ENCODE peak calls at places on chromosomes 7 and 10, in six cellular contexts. R is AG08396; G is activated T-cell treated with anti-CD3 and anti-CD28 coated beads, Interleukin-2, amount 50 U/mL, for 1 hour; Q is BJ; A is esophagus squamous epithelium; Y is GM19239. X is an unnamed sample.

GRCh38 chr10:4319870-4320367 is 506.1 kb upstream of the AKR1E2 start:
- DNase-seq in R (no peak), G (no peak), Q (no peak), A (no peak), Y (no peak), X (no peak)

GRCh38 chr7:149067869-149068268 is 22.6 kb downstream of the ZNF786 start:
- DNase-seq in R (no peak), G (no peak), Q (no peak), A (no peak), Y (no peak), X (no peak)

GRCh38 chr7:1555046-1555812 is 776 bp downstream of the TMEM184A start:
- DNase-seq in R (peak; percentile 93), G (no peak), Q (peak; percentile 65), A (no peak), Y (no peak), X (no peak)

GRCh38 chr7:2405201-2405600 is 1.8 kb downstream of the CHST12 start:
- DNase-seq in R (no peak), G (no peak), Q (no peak), A (no peak), Y (no peak), X (no peak)

GRCh38 chr7:65731562-65732035 is 141.3 kb upstream of the VKORC1L1 start:
- DNase-seq in R (no peak), G (peak; percentile 22), Q (no peak), A (no peak), Y (no peak), X (no peak)

GRCh38 chr10:97601268-97602215 is 12.0 kb downstream of the C10orf62 start:
- DNase-seq in R (no peak), G (no peak), Q (no peak), A (no peak), Y (no peak), X (no peak)

GRCh38 chr10:121442086-121442485 is 156.2 kb downstream of the FGFR2 start:
- DNase-seq in R (no peak), G (no peak), Q (no peak), A (no peak), Y (no peak), X (no peak)

GRCh38 chr10:81135851-81136250 is 598.1 kb downstream of the SH2D4B start:
- DNase-seq in R (no peak), G (no peak), Q (no peak), A (no peak), Y (no peak), X (no peak)

GRCh38 chr7:77696643-77697534 is 630 bp downstream of the RSBN1L start:
- DNase-seq in R (peak; percentile 38), G (peak; percentile 73), Q (no peak), A (no peak), Y (no peak), X (peak; percentile 39)

GRCh38 chr10:69929575-69929974 is 123.1 kb upstream of the MACROH2A2 start:
- DNase-seq in R (no peak), G (no peak), Q (no peak), A (no peak), Y (no peak), X (no peak)

GRCh38 chr10:124093076-124093773 is at the start of gene CHST15:
- DNase-seq in R (peak; percentile 85), G (peak; percentile 19), Q (no peak), A (no peak), Y (peak; percentile 36), X (peak; percentile 60)

GRCh38 chr10:72027498-72027897 is 60.9 kb downstream of the SPOCK2 start:
- DNase-seq in R (no peak), G (no peak), Q (no peak), A (no peak), Y (no peak), X (no peak)

GRCh38 chr10:12432402-12433189 is 83.2 kb downstream of the CAMK1D start:
- DNase-seq in R (no peak), G (no peak), Q (no peak), A (no peak), Y (no peak), X (no peak)

GRCh38 chr7:122975341-122975740 is 20.2 kb downstream of the TAS2R16 start:
- DNase-seq in R (no peak), G (no peak), Q (no peak), A (no peak), Y (no peak), X (no peak)

GRCh38 chr10:126463306-126463705 is 75.0 kb upstream of the ADAM12 start:
- DNase-seq in R (no peak), G (no peak), Q (no peak), A (no peak), Y (no peak), X (no peak)

GRCh38 chr10:128835361-128835760 is 631.7 kb upstream of the MGMT start:
- DNase-seq in R (no peak), G (no peak), Q (no peak), A (no peak), Y (no peak), X (no peak)

GRCh38 chr7:118492466-118492865 is 268.0 kb downstream of the ANKRD7 start:
- DNase-seq in R (no peak), G (no peak), Q (no peak), A (no peak), Y (no peak), X (no peak)

GRCh38 chr10:34178756-34179155 is 636.3 kb downstream of the PARD3 start:
- DNase-seq in R (no peak), G (no peak), Q (no peak), A (no peak), Y (no peak), X (no peak)

GRCh38 chr10:120729508-120729907 is 121.7 kb upstream of the WDR11 start:
- DNase-seq in R (no peak), G (no peak), Q (no peak), A (no peak), Y (no peak), X (no peak)

GRCh38 chr10:66931949-66932343 is 6.1 kb downstream of the LRRTM3 start:
- DNase-seq in R (no peak), G (no peak), Q (no peak), A (no peak), Y (no peak), X (no peak)

GRCh38 chr10:58028597-58029366 is 238.9 kb downstream of the IPMK start:
- DNase-seq in R (peak; percentile 59), G (no peak), Q (peak; percentile 81), A (no peak), Y (no peak), X (no peak)

GRCh38 chr7:116736927-116737715 is 65.1 kb downstream of the MET start:
- DNase-seq in R (no peak), G (no peak), Q (no peak), A (no peak), Y (no peak), X (no peak)

GRCh38 chr7:106774768-106775551 is 90.1 kb upstream of the PIK3CG start:
- DNase-seq in R (no peak), G (no peak), Q (no peak), A (no peak), Y (no peak), X (no peak)

GRCh38 chr10:78963074-78964034 is 105.4 kb upstream of the ZMIZ1 start:
- DNase-seq in R (no peak), G (no peak), Q (no peak), A (no peak), Y (no peak), X (no peak)

GRCh38 chr7:100247152-100247757 is 27.5 kb downstream of the PVRIG start:
- DNase-seq in R (peak; percentile 75), G (no peak), Q (no peak), A (no peak), Y (no peak), X (no peak)

GRCh38 chr10:91709394-91709798 is 76.5 kb upstream of the PPP1R3C start:
- DNase-seq in R (no peak), G (no peak), Q (no peak), A (no peak), Y (no peak), X (no peak)

GRCh38 chr10:22624289-22624738 is 90.1 kb downstream of the PIP4K2A start:
- DNase-seq in R (peak; percentile 28), G (no peak), Q (peak; percentile 68), A (no peak), Y (no peak), X (no peak)

GRCh38 chr10:125217986-125218675 is 57.8 kb upstream of the CTBP2 start:
- DNase-seq in R (peak; percentile 38), G (no peak), Q (no peak), A (no peak), Y (no peak), X (no peak)

GRCh38 chr7:127666602-127667001 is 14.6 kb downstream of the SND1 start:
- DNase-seq in R (no peak), G (no peak), Q (no peak), A (no peak), Y (no peak), X (no peak)

GRCh38 chr7:124784879-124785818 is 19.6 kb upstream of the GPR37 start:
- DNase-seq in R (peak; percentile 63), G (no peak), Q (peak; percentile 6), A (no peak), Y (no peak), X (peak; percentile 5)

GRCh38 chr7:143372070-143372469 is 9.1 kb upstream of the ZYX start:
- DNase-seq in R (no peak), G (peak; percentile 59), Q (no peak), A (no peak), Y (no peak), X (no peak)

GRCh38 chr10:21298686-21299085 is 226.8 kb downstream of the SKIDA1 start:
- DNase-seq in R (no peak), G (no peak), Q (no peak), A (no peak), Y (no peak), X (no peak)

GRCh38 chr10:4280481-4281206 is 495.6 kb upstream of the KLF6 start:
- DNase-seq in R (peak; percentile 32), G (no peak), Q (no peak), A (no peak), Y (no peak), X (no peak)

X was measured in germinal center.